ENCODE peak calls at places on chromosomes 7 and 10, in eight cellular contexts. M, R, S, C, B, Z, L and J are unnamed samples.

GRCh38 chr10:77305650-77306632 is 331.7 kb downstream of the KCNMA1 start:
- DNase-seq in L (no peak), R (no peak), B (no peak), C (no peak), M (no peak), S (no peak), Z (no peak), J (no peak)

GRCh38 chr7:32937344-32938174 is 19.7 kb upstream of the FKBP9 start:
- DNase-seq in M (no peak), B (no peak), Z (peak; percentile 65), R (peak; percentile 83), S (no peak), L (no peak), C (no peak), J (no peak)

GRCh38 chr10:105981679-105982078 is 1182.8 kb downstream of the SORCS1 start:
- DNase-seq in C (no peak), M (no peak), Z (no peak), R (no peak), S (no peak), L (no peak), B (no peak), J (no peak)

GRCh38 chr7:25093268-25093802 is 31.7 kb downstream of the CYCS start:
- DNase-seq in R (peak; percentile 71), L (no peak), C (peak; percentile 82), S (peak; percentile 86), B (peak; percentile 91), M (peak; percentile 90), Z (peak; percentile 73), J (peak; percentile 77)

GRCh38 chr7:107563072-107563760 is 504 bp downstream of the COG5 start:
- DNase-seq in C (no peak), S (peak; percentile 46), L (peak; percentile 92), M (no peak), Z (no peak), R (peak; percentile 70), B (no peak), J (no peak)

GRCh38 chr7:101553018-101553770 is 75.9 kb downstream of the MYL10 start:
- DNase-seq in S (no peak), M (no peak), Z (peak; percentile 30), B (no peak), C (peak; percentile 11), R (no peak), L (no peak), J (peak; percentile 65)

GRCh38 chr10:63553473-63553872 is 32.3 kb downstream of the REEP3 start:
- DNase-seq in C (no peak), B (no peak), R (no peak), S (no peak), L (no peak), Z (no peak), M (no peak), J (no peak)

GRCh38 chr7:121755818-121756501 is 117.0 kb upstream of the PTPRZ1 start:
- DNase-seq in R (no peak), L (no peak), B (no peak), Z (no peak), M (no peak), S (no peak), C (no peak), J (no peak)

GRCh38 chr7:155466814-155467675 is 9.1 kb downstream of the EN2 start:
- DNase-seq in C (no peak), Z (no peak), B (peak; percentile 77), M (peak; percentile 75), S (no peak), R (no peak), L (no peak), J (no peak)

GRCh38 chr7:92832623-92833023 is 3.8 kb downstream of the CDK6 start:
- DNase-seq in B (no peak), S (no peak), R (no peak), Z (no peak), L (no peak), M (no peak), C (no peak), J (no peak)

GRCh38 chr7:41085244-41085643 is 617.6 kb downstream of the INHBA start:
- DNase-seq in B (no peak), R (no peak), S (no peak), C (no peak), Z (no peak), L (no peak), M (no peak), J (no peak)

GRCh38 chr7:70027864-70028263 is 429.6 kb downstream of the AUTS2 start:
- DNase-seq in M (no peak), C (no peak), L (no peak), Z (no peak), B (peak; percentile 13), S (no peak), R (no peak), J (no peak)

GRCh38 chr10:132058111-132058745 is 7.5 kb upstream of the JAKMIP3 start:
- DNase-seq in Z (no peak), M (peak; percentile 33), B (peak; percentile 63), L (no peak), C (no peak), R (no peak), S (no peak), J (no peak)

GRCh38 chr7:159142730-159143129 is 1.9 kb downstream of the VIPR2 start:
- DNase-seq in L (no peak), C (no peak), M (no peak), S (no peak), R (no peak), B (no peak), Z (no peak), J (no peak)

GRCh38 chr10:35005868-35006267 is 84.3 kb downstream of the CUL2 start:
- DNase-seq in S (peak; percentile 19), M (no peak), Z (no peak), L (no peak), C (no peak), R (no peak), B (no peak), J (no peak)

GRCh38 chr7:28381466-28381865 is 30.9 kb upstream of the CREB5 start:
- DNase-seq in Z (no peak), R (no peak), S (no peak), B (no peak), C (no peak), M (no peak), L (no peak), J (no peak)

GRCh38 chr10:31032515-31033132 is 959 bp upstream of the ZNF438 start:
- DNase-seq in B (no peak), R (no peak), S (no peak), M (peak; percentile 75), L (no peak), Z (no peak), C (no peak), J (no peak)

GRCh38 chr10:12534824-12535223 is 185.5 kb downstream of the CAMK1D start:
- DNase-seq in B (peak; percentile 20), Z (no peak), S (no peak), L (no peak), M (no peak), C (no peak), R (no peak), J (peak; percentile 45)

GRCh38 chr10:81473755-81474154 is 401.2 kb upstream of the NRG3 start:
- DNase-seq in R (no peak), S (no peak), Z (no peak), C (no peak), M (peak; percentile 36), L (no peak), B (no peak), J (no peak)

GRCh38 chr10:81479316-81479715 is 395.7 kb upstream of the NRG3 start:
- DNase-seq in B (no peak), Z (no peak), S (no peak), M (no peak), C (no peak), R (no peak), L (no peak), J (no peak)
- TF ChIP-seq CTCF in B (no peak), Z (no peak), S (no peak), M (no peak), C (no peak), R (no peak), L (no peak), J (peak; percentile 54)

DNA sequence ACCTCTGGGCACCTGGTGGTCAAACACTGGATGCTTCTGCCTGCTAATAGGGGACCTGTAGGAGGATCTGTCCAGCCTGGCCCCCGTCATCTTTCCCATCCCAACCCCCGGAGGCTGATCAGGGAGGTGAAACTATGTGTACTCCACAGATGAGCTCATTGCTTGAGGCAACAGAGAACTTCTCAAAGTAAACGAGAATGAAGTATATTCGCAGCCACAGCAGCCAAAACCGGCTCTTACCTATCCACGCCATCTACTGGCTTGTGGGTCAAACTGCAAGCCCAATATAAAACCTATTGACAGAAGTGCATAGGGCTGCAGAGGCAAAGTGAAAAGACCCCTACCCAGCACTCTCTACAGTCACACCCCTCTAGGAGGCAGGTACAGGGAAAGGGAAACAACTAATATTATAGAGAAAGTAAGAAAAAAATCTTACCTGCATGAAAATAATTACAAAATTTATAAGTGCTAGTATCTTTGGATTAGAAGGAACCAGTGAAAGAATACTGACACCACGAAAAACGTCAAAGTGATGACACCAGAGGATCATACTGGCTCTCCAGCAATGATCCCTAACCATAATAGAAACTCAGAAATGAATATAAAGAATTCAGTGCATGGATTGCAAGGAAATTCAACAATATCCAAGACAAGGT is 973.5 kb downstream of the ANKRD7 start:
- DNase-seq in Z (no peak), B (peak; percentile 22), S (peak; percentile 1), M (no peak), R (peak; percentile 63), C (peak; percentile 24), L (no peak), J (no peak)
- TF ChIP-seq CTCF in Z (peak; percentile 35), B (peak; percentile 48), S (peak; percentile 52), M (peak; percentile 36), R (peak; percentile 30), C (peak; percentile 78), L (peak; percentile 15), J (peak; percentile 85)

DNA sequence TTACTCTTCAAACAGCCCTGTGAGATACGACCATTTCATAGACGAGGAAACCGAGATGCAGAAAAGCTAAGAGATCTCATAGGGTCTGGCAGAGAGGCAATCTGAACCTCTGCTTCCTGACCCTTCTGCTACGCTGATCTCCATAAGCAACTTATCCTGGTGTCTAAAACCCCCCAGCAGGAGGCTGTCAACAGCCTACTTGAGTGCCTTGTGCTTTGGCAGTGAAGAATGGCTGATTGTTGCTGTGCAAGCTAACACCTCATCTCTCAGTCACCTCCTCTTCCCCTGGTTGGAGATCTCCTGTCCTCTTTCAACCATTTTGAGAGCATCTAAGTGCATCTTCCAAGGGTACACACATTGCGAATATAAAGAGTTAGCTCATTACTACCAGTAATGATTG is 86.2 kb downstream of the AOAH start:
- DNase-seq in L (no peak), M (no peak), B (no peak), C (no peak), R (no peak), S (no peak), Z (no peak), J (no peak)
- TF ChIP-seq CTCF in L (no peak), M (no peak), B (no peak), C (no peak), R (no peak), S (no peak), Z (no peak), J (no peak)

DNA sequence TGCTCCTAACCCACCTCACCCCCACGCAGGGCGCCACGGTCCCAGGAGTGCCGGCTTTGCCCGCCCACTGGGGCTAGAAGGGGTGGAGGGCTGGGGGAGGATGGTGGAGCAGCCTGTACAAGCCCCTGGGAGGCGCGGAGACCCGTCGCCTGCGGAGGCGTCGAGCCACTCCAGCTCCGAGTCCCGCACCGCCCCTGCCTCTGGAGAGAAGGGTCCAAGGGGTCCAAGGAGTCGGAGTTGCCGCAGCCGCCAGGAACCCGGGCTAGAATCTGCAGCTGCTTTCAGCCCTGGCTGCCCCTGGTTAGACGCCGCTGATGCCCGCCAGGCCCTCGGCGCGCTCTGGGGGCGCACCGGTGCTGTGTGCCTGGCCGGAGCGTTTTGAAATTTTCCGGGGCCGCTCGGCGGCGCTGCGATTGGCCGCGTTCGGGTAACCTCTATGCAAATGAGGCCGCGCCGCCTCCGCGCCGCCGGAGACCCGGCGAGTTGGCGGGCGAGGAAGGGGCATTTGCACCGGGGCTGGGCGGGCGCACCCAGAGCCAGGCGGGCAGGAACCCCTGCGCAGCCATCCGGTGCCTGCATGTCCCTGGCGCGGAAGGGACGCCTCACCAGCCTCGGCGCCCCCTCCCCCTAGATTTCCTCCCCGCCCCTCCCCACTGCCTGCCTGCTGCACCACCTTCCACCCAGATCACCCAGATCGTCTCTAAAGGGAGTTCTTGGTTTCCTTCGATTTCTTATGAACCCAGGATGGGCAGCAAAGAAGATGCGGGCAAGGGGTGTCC is at the start of gene HMX2:
- DNase-seq in L (peak; percentile 81), C (peak; percentile 71), M (peak; percentile 79), R (no peak), B (peak; percentile 74), S (no peak), Z (no peak), J (no peak)
- TF ChIP-seq CTCF in L (no peak), C (peak; percentile 28), M (no peak), R (no peak), B (no peak), S (no peak), Z (no peak), J (no peak)